ENCODE peak calls at places on chromosomes 13 and 19, in four cellular contexts. A is heart left ventricle; T is CD8-positive, alpha-beta T cell; S is small intestine. L is an unnamed sample. For H3K4me1, the result is how much of the 10 kb centered on the place peaks cover.

GRCh38 chr19:52557231-52557995 is 12.7 kb upstream of the ZNF701 start:
- DNase-seq in S (no peak), T (no peak), A (no peak), L (no peak)

GRCh38 chr13:102399791-102400618 is 1.8 kb downstream of the FGF14 start:
- DNase-seq in A (peak), S (no peak), T (peak), L (peak)

GRCh38 chr19:19539738-19540703 is 2.0 kb downstream of the CILP2 start:
- DNase-seq in T (peak), S (peak), A (peak), L (no peak)

GRCh38 chr13:113551081-113552000 is 33.2 kb upstream of the TFDP1 start:
- DNase-seq in T (no peak), A (no peak), S (no peak), L (no peak)

GRCh38 chr19:48918801-48919247 is 14.7 kb upstream of the DHDH start:
- DNase-seq in A (no peak), T (no peak), S (no peak), L (no peak)

GRCh38 chr13:103883698-103884097 is 817.5 kb upstream of the SLC10A2 start:
- DNase-seq in T (no peak), A (no peak), S (no peak), L (no peak)

GRCh38 chr13:48818495-48818961 is 157.2 kb upstream of the FNDC3A start:
- DNase-seq in S (no peak), A (no peak), T (no peak), L (no peak)

GRCh38 chr19:21314676-21315075 is 14.5 kb downstream of the ZNF708 start:
- DNase-seq in A (no peak), S (no peak), T (no peak), L (no peak)

GRCh38 chr19:3366761-3367571 is 583 bp downstream of the NFIC start:
- DNase-seq in A (peak), T (no peak), S (no peak), L (peak)

GRCh38 chr19:16143399-16144215 is at the start of gene HSH2D:
- DNase-seq in S (peak), T (peak), A (peak), L (peak)

GRCh38 chr19:6739390-6739883 is at the start of gene TRIP10:
- DNase-seq in S (peak), A (peak), T (peak), L (peak)

GRCh38 chr13:79937311-79938243 is 403.3 kb downstream of the SPRY2 start:
- DNase-seq in S (no peak), A (no peak), T (no peak), L (no peak)

GRCh38 chr19:52987221-52987620 is 24.5 kb upstream of the ZNF816 start:
- DNase-seq in S (no peak), A (no peak), T (no peak), L (no peak)

GRCh38 chr19:1752009-1752756 is 1.1 kb upstream of the ONECUT3 start:
- DNase-seq in A (no peak), S (no peak), T (no peak), L (no peak)
- H3K4me1 ChIP-seq in A (under half), S (under half), T (under half), L (under half)

GRCh38 chr19:34879563-34879962 is 47.1 kb upstream of the ZNF30 start:
- DNase-seq in S (no peak), A (no peak), T (no peak), L (no peak)
- H3K4me3 ChIP-seq in S (no peak), A (no peak), T (no peak), L (no peak)

DNA sequence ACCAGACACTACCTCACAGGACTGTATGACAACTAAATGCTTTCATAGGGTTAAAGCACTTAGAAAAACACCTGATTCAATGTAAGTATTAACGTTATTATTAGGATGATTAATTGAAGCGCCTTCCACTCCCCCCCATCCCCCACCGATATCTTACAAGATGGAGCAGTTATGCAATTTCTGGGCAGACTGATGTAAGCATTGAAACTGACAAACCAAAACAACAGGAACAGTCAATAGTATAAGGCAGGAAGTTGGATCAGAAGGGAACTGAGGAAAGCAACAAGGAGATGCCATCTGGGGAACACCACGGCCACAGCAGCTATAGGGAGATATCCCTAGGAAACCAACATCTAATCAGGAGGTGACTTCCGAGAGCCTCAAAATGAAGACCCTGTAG is 3.8 kb downstream of the LCP1 start:
- DNase-seq in S (no peak), A (no peak), T (no peak), L (no peak)
- H3K4me1 ChIP-seq in S (under half), A (under half), T (half or more), L (under half)

DNA sequence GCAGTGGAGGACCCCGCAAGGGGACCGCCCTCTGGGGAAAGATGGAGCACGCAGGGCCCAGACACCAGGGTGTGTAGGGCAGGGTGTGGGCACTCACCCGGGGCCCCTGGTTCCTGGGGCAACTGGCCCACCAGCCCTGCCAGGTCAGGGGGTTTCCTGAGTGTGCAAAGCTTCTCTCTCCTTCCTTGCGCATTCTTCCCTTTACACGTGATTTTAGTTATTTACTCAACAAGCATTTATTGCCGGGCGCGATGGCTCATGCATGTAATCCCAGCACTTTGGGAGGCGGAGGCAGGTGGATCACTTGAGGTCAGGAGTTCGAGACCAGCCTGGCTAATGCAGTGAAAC is 20.5 kb downstream of the PRR36 start:
- DNase-seq in A (no peak), S (no peak), T (no peak), L (no peak)
- H3K4me3 ChIP-seq in A (no peak), S (no peak), T (no peak), L (no peak)

DNA sequence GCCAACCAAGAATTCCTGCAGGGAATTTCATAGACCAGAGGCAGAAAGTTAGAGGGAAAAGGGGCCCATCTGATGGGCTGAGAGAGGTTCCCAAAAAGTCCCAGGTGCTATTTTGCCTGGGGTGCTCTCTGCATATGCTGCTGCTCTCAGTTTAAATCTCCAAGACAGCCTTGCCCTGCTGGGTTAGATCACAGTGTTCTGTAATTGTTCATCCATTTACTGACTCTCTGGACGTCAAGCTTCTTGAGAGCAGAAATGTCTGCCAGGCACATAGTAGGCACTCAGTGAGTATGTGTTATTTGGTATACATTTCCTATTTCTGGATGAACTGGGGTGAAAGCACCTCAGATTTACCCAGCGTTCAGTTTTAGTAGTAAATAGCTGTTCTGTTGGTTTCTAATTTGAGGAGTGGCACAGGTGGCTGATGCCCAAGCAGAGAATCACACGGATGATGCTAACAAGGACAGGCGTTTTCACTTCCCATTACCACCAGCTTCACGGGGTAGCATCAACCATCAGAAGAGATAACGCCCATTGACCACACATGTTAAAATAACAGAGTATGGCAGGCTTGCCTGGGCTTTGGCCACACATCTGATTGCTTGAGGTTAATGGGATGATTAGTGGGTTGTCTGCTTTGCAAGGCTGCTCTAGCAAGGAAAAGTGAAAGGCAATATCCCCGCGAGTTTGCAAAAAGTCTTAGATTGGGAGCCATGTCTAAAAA is 161.1 kb downstream of the SLC7A1 start:
- DNase-seq in A (no peak), T (no peak), S (no peak), L (no peak)
- H3K4me1 ChIP-seq in A (under half), T (under half), S (under half), L (under half)

DNA sequence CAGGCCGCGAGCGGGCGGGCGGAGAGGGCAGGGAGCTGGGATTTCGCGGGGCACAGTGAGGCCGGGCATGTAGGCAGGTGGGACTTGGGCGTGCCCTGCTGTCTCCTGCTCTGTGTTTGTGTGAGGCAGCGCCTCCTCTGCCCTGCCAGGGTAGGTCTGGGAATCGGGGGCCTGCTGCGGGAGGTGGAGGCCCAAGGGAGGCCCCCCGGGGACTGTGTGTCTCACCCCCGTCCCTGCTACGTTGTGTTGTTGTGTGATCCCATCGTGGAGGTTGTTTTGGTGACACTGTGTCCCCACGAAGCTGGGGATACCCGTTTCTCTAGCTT is 957 bp downstream of the FXYD1 start:
- DNase-seq in A (no peak), S (no peak), T (no peak), L (no peak)
- H3K4me3 ChIP-seq in A (peak), S (no peak), T (no peak), L (no peak)

GRCh38 chr19:38669532-38669931 is 22.1 kb downstream of the ACTN4 start:
- DNase-seq in A (no peak), S (no peak), T (peak), L (no peak)
- H3K4me1 ChIP-seq in A (half or more), S (half or more), T (half or more), L (half or more)

DNA sequence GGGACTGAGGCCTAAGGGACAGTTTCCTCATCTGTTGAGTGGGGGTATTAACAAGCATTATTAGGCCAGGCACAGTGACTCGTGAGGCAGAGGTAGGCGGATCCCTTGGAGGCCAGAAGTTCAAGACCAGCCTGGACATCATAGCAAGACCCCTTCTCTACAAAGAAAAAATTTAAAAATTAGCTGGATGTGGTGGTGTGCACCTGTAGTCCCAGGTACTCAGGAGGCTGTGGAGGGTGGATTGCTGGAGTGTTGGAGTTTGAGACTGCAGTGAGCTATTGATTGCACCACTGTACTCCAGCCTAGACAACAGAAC is 11.3 kb upstream of the FOSB start:
- DNase-seq in A (no peak), S (no peak), T (no peak), L (no peak)
- H3K4me3 ChIP-seq in A (no peak), S (no peak), T (peak), L (no peak)

GRCh38 chr19:51548213-51548651 is 16.8 kb upstream of the SIGLEC6 start:
- DNase-seq in T (no peak), S (no peak), A (no peak), L (no peak)
- H3K4me1 ChIP-seq in T (under half), S (under half), A (under half), L (under half)

DNA sequence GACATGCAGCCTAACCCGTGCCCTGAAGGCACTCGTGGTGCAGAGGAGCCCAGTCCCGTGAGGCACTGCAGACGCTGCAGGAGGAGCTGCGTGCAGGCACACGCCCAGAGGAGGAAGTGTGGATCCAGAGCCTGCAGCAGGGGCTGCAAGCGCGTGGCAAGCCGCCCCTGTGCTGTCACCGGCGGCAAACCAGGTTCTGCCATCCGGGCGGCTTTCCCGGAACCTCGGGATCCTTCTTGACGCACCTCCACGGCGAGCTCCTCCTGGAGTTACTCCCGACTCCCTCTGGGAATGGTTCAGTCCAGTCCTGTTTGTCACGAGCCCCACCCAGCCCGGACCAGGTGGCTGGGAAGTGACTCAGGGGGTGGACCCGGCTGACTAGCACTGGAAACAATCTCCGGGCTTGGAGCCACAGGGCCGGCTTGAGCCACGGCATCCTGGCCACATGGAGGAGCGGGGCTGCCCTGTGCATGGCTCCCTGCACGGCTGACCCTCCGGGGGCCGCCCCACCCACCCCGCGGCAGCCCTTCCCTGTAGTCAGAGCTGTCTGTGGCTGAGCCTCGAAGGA is 10.2 kb downstream of the DPP9 start:
- DNase-seq in S (peak), T (no peak), A (peak), L (peak)
- H3K4me3 ChIP-seq in S (no peak), T (no peak), A (peak), L (no peak)

L was measured in pancreas.